ENCODE peak calls at places on chromosomes 3 and 15, in eight cellular contexts. One of them, this sample, is unnamed.

GRCh38 chr3:52056521-52056967 is at the start of gene DUSP7:
- DNase-seq in cardiac fibroblast: peak
- DNase-seq in IMR-90: peak
- DNase-seq in CD4-positive, CD25-positive, alpha-beta regulatory T cell: peak
- DNase-seq in cardiac muscle cell: peak
- DNase-seq in AG04450: no peak
- DNase-seq in fibroblast of lung: peak
- DNase-seq in A549: peak
- DNase-seq in this sample: peak

GRCh38 chr15:96358006-96358794 is 27.7 kb downstream of the NR2F2 start:
- DNase-seq in A549: no peak
- DNase-seq in AG04450: no peak
- DNase-seq in IMR-90: no peak
- DNase-seq in CD4-positive, CD25-positive, alpha-beta regulatory T cell: no peak
- DNase-seq in cardiac fibroblast: peak
- DNase-seq in cardiac muscle cell: no peak
- DNase-seq in fibroblast of lung: no peak
- DNase-seq in this sample: no peak

GRCh38 chr15:57534279-57534678 is 57.4 kb upstream of the MYZAP start:
- DNase-seq in IMR-90: no peak
- DNase-seq in cardiac muscle cell: peak
- DNase-seq in CD4-positive, CD25-positive, alpha-beta regulatory T cell: no peak
- DNase-seq in fibroblast of lung: no peak
- DNase-seq in AG04450: no peak
- DNase-seq in A549: no peak
- DNase-seq in cardiac fibroblast: peak
- DNase-seq in this sample: no peak

GRCh38 chr3:14913926-14914776 is 33.2 kb upstream of the NR2C2 start:
- DNase-seq in cardiac fibroblast: no peak
- DNase-seq in fibroblast of lung: no peak
- DNase-seq in AG04450: no peak
- DNase-seq in IMR-90: no peak
- DNase-seq in A549: no peak
- DNase-seq in cardiac muscle cell: no peak
- DNase-seq in CD4-positive, CD25-positive, alpha-beta regulatory T cell: no peak
- DNase-seq in this sample: no peak

GRCh38 chr3:50166309-50167019 is 11.3 kb downstream of the SEMA3F start:
- DNase-seq in cardiac fibroblast: no peak
- DNase-seq in cardiac muscle cell: no peak
- DNase-seq in CD4-positive, CD25-positive, alpha-beta regulatory T cell: no peak
- DNase-seq in fibroblast of lung: peak
- DNase-seq in AG04450: no peak
- DNase-seq in IMR-90: no peak
- DNase-seq in A549: no peak
- DNase-seq in this sample: no peak

GRCh38 chr15:57334257-57334656 is 42.0 kb upstream of the CGNL1 start:
- DNase-seq in cardiac fibroblast: peak
- DNase-seq in A549: no peak
- DNase-seq in AG04450: no peak
- DNase-seq in IMR-90: peak
- DNase-seq in CD4-positive, CD25-positive, alpha-beta regulatory T cell: no peak
- DNase-seq in fibroblast of lung: peak
- DNase-seq in cardiac muscle cell: peak
- DNase-seq in this sample: no peak

GRCh38 chr3:135099734-135100348 is 304.8 kb downstream of the EPHB1 start:
- DNase-seq in A549: no peak
- DNase-seq in CD4-positive, CD25-positive, alpha-beta regulatory T cell: no peak
- DNase-seq in AG04450: no peak
- DNase-seq in cardiac muscle cell: no peak
- DNase-seq in IMR-90: no peak
- DNase-seq in fibroblast of lung: no peak
- DNase-seq in cardiac fibroblast: no peak
- DNase-seq in this sample: no peak

GRCh38 chr3:51961607-51962569 is 5.4 kb downstream of the PCBP4 start:
- DNase-seq in AG04450: no peak
- DNase-seq in fibroblast of lung: no peak
- DNase-seq in CD4-positive, CD25-positive, alpha-beta regulatory T cell: no peak
- DNase-seq in A549: no peak
- DNase-seq in cardiac muscle cell: no peak
- DNase-seq in IMR-90: no peak
- DNase-seq in cardiac fibroblast: no peak
- DNase-seq in this sample: no peak

GRCh38 chr3:184135911-184136260 is 728 bp downstream of the EIF2B5 start:
- DNase-seq in A549: no peak
- DNase-seq in AG04450: no peak
- DNase-seq in cardiac fibroblast: no peak
- DNase-seq in CD4-positive, CD25-positive, alpha-beta regulatory T cell: no peak
- DNase-seq in cardiac muscle cell: no peak
- DNase-seq in IMR-90: no peak
- DNase-seq in fibroblast of lung: no peak
- DNase-seq in this sample: no peak

GRCh38 chr3:194547042-194547441 is 60.2 kb upstream of the ATP13A3 start:
- DNase-seq in fibroblast of lung: no peak
- DNase-seq in CD4-positive, CD25-positive, alpha-beta regulatory T cell: no peak
- DNase-seq in AG04450: no peak
- DNase-seq in cardiac fibroblast: no peak
- DNase-seq in IMR-90: no peak
- DNase-seq in cardiac muscle cell: no peak
- DNase-seq in A549: no peak
- DNase-seq in this sample: no peak

GRCh38 chr15:30940359-30940758 is 36.6 kb downstream of the FAN1 start:
- DNase-seq in AG04450: no peak
- DNase-seq in cardiac muscle cell: no peak
- DNase-seq in cardiac fibroblast: no peak
- DNase-seq in CD4-positive, CD25-positive, alpha-beta regulatory T cell: no peak
- DNase-seq in fibroblast of lung: no peak
- DNase-seq in A549: peak
- DNase-seq in IMR-90: no peak
- DNase-seq in this sample: no peak

GRCh38 chr3:84960581-84960980 is 1.8 kb downstream of the CADM2 start:
- DNase-seq in cardiac muscle cell: no peak
- DNase-seq in IMR-90: no peak
- DNase-seq in cardiac fibroblast: no peak
- DNase-seq in A549: no peak
- DNase-seq in fibroblast of lung: no peak
- DNase-seq in AG04450: no peak
- DNase-seq in CD4-positive, CD25-positive, alpha-beta regulatory T cell: no peak
- DNase-seq in this sample: no peak

GRCh38 chr3:142977399-142977728 is 13.9 kb upstream of the PAQR9 start:
- DNase-seq in A549: peak
- DNase-seq in IMR-90: peak
- DNase-seq in fibroblast of lung: peak
- DNase-seq in CD4-positive, CD25-positive, alpha-beta regulatory T cell: no peak
- DNase-seq in cardiac fibroblast: peak
- DNase-seq in AG04450: no peak
- DNase-seq in cardiac muscle cell: no peak
- DNase-seq in this sample: no peak

GRCh38 chr3:151203053-151203420 is at the start of gene GPR171:
- DNase-seq in AG04450: no peak
- DNase-seq in IMR-90: no peak
- DNase-seq in CD4-positive, CD25-positive, alpha-beta regulatory T cell: peak
- DNase-seq in cardiac muscle cell: no peak
- DNase-seq in A549: no peak
- DNase-seq in fibroblast of lung: no peak
- DNase-seq in cardiac fibroblast: no peak
- DNase-seq in this sample: no peak

GRCh38 chr3:127168271-127168670 is 24.7 kb upstream of the PRR23E start:
- DNase-seq in IMR-90: no peak
- DNase-seq in cardiac fibroblast: no peak
- DNase-seq in CD4-positive, CD25-positive, alpha-beta regulatory T cell: no peak
- DNase-seq in fibroblast of lung: no peak
- DNase-seq in A549: no peak
- DNase-seq in cardiac muscle cell: no peak
- DNase-seq in AG04450: no peak
- DNase-seq in this sample: no peak

GRCh38 chr3:174156200-174156599 is 702.9 kb upstream of the NAALADL2 start:
- DNase-seq in fibroblast of lung: no peak
- DNase-seq in CD4-positive, CD25-positive, alpha-beta regulatory T cell: no peak
- DNase-seq in AG04450: no peak
- DNase-seq in A549: no peak
- DNase-seq in cardiac muscle cell: peak
- DNase-seq in IMR-90: no peak
- DNase-seq in cardiac fibroblast: peak
- DNase-seq in this sample: no peak
- H3K4me3 ChIP-seq in fibroblast of lung: no peak
- H3K4me3 ChIP-seq in CD4-positive, CD25-positive, alpha-beta regulatory T cell: no peak
- H3K4me3 ChIP-seq in AG04450: no peak
- H3K4me3 ChIP-seq in A549: no peak
- H3K4me3 ChIP-seq in cardiac muscle cell: no peak
- H3K4me3 ChIP-seq in IMR-90: no peak
- H3K4me3 ChIP-seq in cardiac fibroblast: peak
- H3K4me3 ChIP-seq in this sample: no peak

GRCh38 chr3:190322604-190323240 is 476 bp upstream of the CLDN1 start:
- DNase-seq in AG04450: no peak
- DNase-seq in A549: no peak
- DNase-seq in IMR-90: no peak
- DNase-seq in cardiac muscle cell: peak
- DNase-seq in cardiac fibroblast: peak
- DNase-seq in fibroblast of lung: peak
- DNase-seq in CD4-positive, CD25-positive, alpha-beta regulatory T cell: no peak
- DNase-seq in this sample: no peak
- H3K4me3 ChIP-seq in AG04450: peak
- H3K4me3 ChIP-seq in A549: peak
- H3K4me3 ChIP-seq in IMR-90: peak
- H3K4me3 ChIP-seq in cardiac muscle cell: peak
- H3K4me3 ChIP-seq in cardiac fibroblast: peak
- H3K4me3 ChIP-seq in fibroblast of lung: peak
- H3K4me3 ChIP-seq in CD4-positive, CD25-positive, alpha-beta regulatory T cell: no peak
- H3K4me3 ChIP-seq in this sample: peak

DNA sequence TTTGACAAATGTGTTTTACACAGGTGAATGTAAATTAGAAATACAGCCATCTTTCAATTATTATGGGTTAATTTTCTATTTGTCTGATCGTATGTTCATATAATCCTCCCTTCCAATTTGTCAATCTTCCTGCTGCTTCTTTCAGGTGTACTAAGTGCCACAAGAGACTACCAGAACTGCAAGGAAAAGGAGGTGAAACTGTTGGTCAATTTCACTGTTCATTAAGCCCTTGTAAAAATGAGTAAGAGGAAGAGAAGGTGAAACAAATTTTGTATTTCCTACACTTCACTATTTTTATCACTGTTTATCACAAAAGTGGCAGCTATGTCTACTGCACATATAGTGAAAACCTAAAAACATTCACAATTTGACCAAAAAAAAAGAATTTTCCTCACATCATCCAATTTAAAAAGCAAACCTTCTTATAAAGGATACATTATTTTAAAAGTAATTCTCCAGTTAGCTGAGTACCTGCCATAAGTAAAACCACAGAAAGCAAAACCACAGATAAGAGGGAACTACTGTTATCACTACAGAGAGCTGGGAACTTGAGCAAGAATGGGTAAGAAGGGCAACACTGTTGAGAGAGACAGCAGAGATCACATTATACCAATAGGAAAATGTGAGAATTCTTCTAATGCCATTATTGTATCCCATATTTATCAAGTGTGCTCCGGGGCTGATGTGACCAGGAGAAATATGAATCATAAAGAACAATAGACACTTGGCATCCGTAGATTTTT is 163.0 kb downstream of the TBC1D5 start:
- DNase-seq in AG04450: no peak
- DNase-seq in fibroblast of lung: peak
- DNase-seq in cardiac muscle cell: peak
- DNase-seq in cardiac fibroblast: peak
- DNase-seq in A549: no peak
- DNase-seq in IMR-90: peak
- DNase-seq in CD4-positive, CD25-positive, alpha-beta regulatory T cell: no peak
- DNase-seq in this sample: no peak
- H3K4me3 ChIP-seq in AG04450: no peak
- H3K4me3 ChIP-seq in fibroblast of lung: no peak
- H3K4me3 ChIP-seq in cardiac muscle cell: no peak
- H3K4me3 ChIP-seq in cardiac fibroblast: no peak
- H3K4me3 ChIP-seq in A549: no peak
- H3K4me3 ChIP-seq in IMR-90: no peak
- H3K4me3 ChIP-seq in CD4-positive, CD25-positive, alpha-beta regulatory T cell: no peak
- H3K4me3 ChIP-seq in this sample: no peak

GRCh38 chr3:30913176-30913575 is 18.7 kb upstream of the GADL1 start:
- DNase-seq in fibroblast of lung: no peak
- DNase-seq in CD4-positive, CD25-positive, alpha-beta regulatory T cell: no peak
- DNase-seq in cardiac muscle cell: peak
- DNase-seq in AG04450: no peak
- DNase-seq in cardiac fibroblast: peak
- DNase-seq in A549: no peak
- DNase-seq in IMR-90: no peak
- DNase-seq in this sample: no peak
- H3K4me3 ChIP-seq in fibroblast of lung: no peak
- H3K4me3 ChIP-seq in CD4-positive, CD25-positive, alpha-beta regulatory T cell: no peak
- H3K4me3 ChIP-seq in cardiac muscle cell: no peak
- H3K4me3 ChIP-seq in AG04450: no peak
- H3K4me3 ChIP-seq in cardiac fibroblast: no peak
- H3K4me3 ChIP-seq in A549: no peak
- H3K4me3 ChIP-seq in IMR-90: no peak
- H3K4me3 ChIP-seq in this sample: no peak

This sample was measured in adipocyte.